ENCODE peak calls at places on chromosomes 1 and 21, in nine cellular contexts. U is GDM1; S is effector CD8-positive, alpha-beta T cell; Y is NB4; P is A172; X is NCI-H2171 treated with DMSO at 0.1 percent for 48 hours; Z is fibroblast of lung; T is DMS153; W is GM04503. Q is an unnamed sample.

GRCh38 chr21:41507521-41508414 is at the start of gene TMPRSS2:
- DNase-seq in P (no peak), S (no peak), W (no peak), X (no peak), Z (no peak), U (no peak), Y (no peak), T (no peak), Q (no peak)

GRCh38 chr1:20114021-20114648 is 5.2 kb downstream of the PLA2G2D start:
- DNase-seq in P (no peak), U (no peak), Y (no peak), S (no peak), T (no peak), X (no peak), Z (no peak), W (no peak), Q (no peak)

GRCh38 chr1:179090923-179091322 is 9.1 kb downstream of the TOR3A start:
- DNase-seq in W (no peak), S (no peak), Y (no peak), U (no peak), Z (no peak), X (no peak), P (no peak), T (no peak), Q (no peak)

GRCh38 chr1:58722967-58723366 is 23.1 kb upstream of the MYSM1 start:
- DNase-seq in U (no peak), P (no peak), Z (no peak), T (no peak), Y (no peak), S (no peak), X (no peak), W (no peak), Q (no peak)

GRCh38 chr1:246012271-246012854 is 494.7 kb downstream of the SMYD3 start:
- DNase-seq in Y (peak; percentile 72), U (peak; percentile 37), X (peak; percentile 52), Z (peak; percentile 37), S (no peak), T (peak; percentile 66), P (peak; percentile 31), W (no peak), Q (peak; percentile 20)

GRCh38 chr1:161092621-161093028 is 3.3 kb upstream of the NECTIN4 start:
- DNase-seq in U (no peak), T (no peak), S (no peak), P (peak; percentile 72), Z (peak; percentile 36), W (no peak), X (no peak), Y (peak; percentile 49), Q (no peak)

GRCh38 chr1:46520063-46520911 is 30.7 kb downstream of the DMBX1 start:
- DNase-seq in X (no peak), Y (no peak), P (peak; percentile 81), W (peak; percentile 44), S (no peak), T (peak; percentile 41), Z (peak; percentile 90), U (no peak), Q (no peak)

GRCh38 chr1:238088891-238089290 is 198.2 kb upstream of the ZP4 start:
- DNase-seq in P (peak; percentile 62), T (peak; percentile 82), X (no peak), Y (no peak), U (no peak), S (no peak), W (no peak), Z (peak; percentile 60), Q (no peak)

GRCh38 chr1:172824199-172824598 is 165.3 kb downstream of the FASLG start:
- DNase-seq in S (no peak), X (no peak), U (no peak), W (no peak), Z (peak; percentile 63), P (no peak), T (no peak), Y (peak; percentile 20), Q (peak; percentile 59)

GRCh38 chr1:174044418-174045222 is 22.5 kb upstream of the RC3H1 start:
- DNase-seq in S (no peak), T (no peak), P (no peak), Y (no peak), X (no peak), Z (no peak), W (no peak), U (no peak), Q (no peak)

GRCh38 chr1:4745560-4745959 is 91.2 kb downstream of the AJAP1 start:
- DNase-seq in T (no peak), Z (no peak), Y (no peak), S (no peak), U (no peak), P (no peak), X (no peak), W (no peak), Q (no peak)

GRCh38 chr1:175169305-175170018 is 23.1 kb downstream of the KIAA0040 start:
- DNase-seq in Y (no peak), P (peak; percentile 57), T (peak; percentile 94), Z (peak; percentile 2), U (no peak), W (no peak), X (no peak), S (no peak), Q (no peak)

GRCh38 chr1:218692808-218693207 is 347.7 kb downstream of the TGFB2 start:
- DNase-seq in S (no peak), W (no peak), Z (no peak), X (no peak), Y (no peak), U (no peak), T (no peak), P (no peak), Q (no peak)

GRCh38 chr1:113879459-113880038 is 7.8 kb downstream of the BCL2L15 start:
- DNase-seq in Y (peak; percentile 31), X (no peak), T (no peak), S (no peak), U (no peak), P (no peak), W (no peak), Z (no peak), Q (no peak)

GRCh38 chr1:113871597-113872113 is at the start of gene PTPN22:
- DNase-seq in S (peak; percentile 49), W (no peak), P (peak; percentile 79), Z (peak; percentile 93), Y (peak; percentile 94), U (peak; percentile 87), T (no peak), X (no peak), Q (peak; percentile 86)

GRCh38 chr1:111990026-111990877 is 784 bp upstream of the KCND3 start:
- DNase-seq in P (no peak), U (no peak), T (no peak), X (peak; percentile 28), Z (peak; percentile 26), W (no peak), S (no peak), Y (no peak), Q (peak; percentile 6)

GRCh38 chr1:66532214-66532613 is 1.7 kb upstream of the SGIP1 start:
- DNase-seq in S (no peak), U (no peak), W (no peak), P (no peak), X (no peak), Y (no peak), T (no peak), Z (no peak), Q (no peak)

GRCh38 chr1:175901076-175901475 is 157.7 kb upstream of the TNR start:
- DNase-seq in S (no peak), P (no peak), U (no peak), X (no peak), T (no peak), Z (no peak), Y (no peak), W (no peak), Q (no peak)

Q was measured in HL-60.